ENCODE peak calls at places on chromosomes 3 and 15, in ten cellular contexts. Y is body of pancreas, Q is heart left ventricle, I is colonic mucosa, L is GM12878, S is left lung, H is MM.1S, X is tibial artery, W is upper lobe of right lung, B is HCT116. F is an unnamed sample. For H3K4me1 and H3K36me3, the result is how much of the 10 kb centered on the place peaks cover.

GRCh38 chr15:25684521-25685215 is 178.5 kb downstream of the ATP10A start:
- DNase-seq in Y (peak), Q (peak), I (no peak), L (no peak), S (peak), H (no peak), X (peak), W (no peak), B (no peak), F (no peak)

GRCh38 chr3:113514265-113514769 is 639 bp downstream of the SPICE1 start:
- DNase-seq in Y (no peak), Q (no peak), I (no peak), L (no peak), S (no peak), H (no peak), X (no peak), W (no peak), B (no peak), F (no peak)

GRCh38 chr3:121595765-121596406 is 2.7 kb downstream of the FBXO40 start:
- DNase-seq in Y (no peak), Q (peak), I (no peak), L (no peak), S (no peak), H (no peak), X (no peak), W (no peak), B (no peak), F (no peak)

GRCh38 chr3:152538518-152538917 is 269.8 kb downstream of the MBNL1 start:
- DNase-seq in Y (no peak), Q (no peak), I (no peak), L (no peak), S (no peak), H (no peak), X (no peak), W (no peak), B (no peak), F (no peak)

GRCh38 chr3:178436773-178437172 is 99.5 kb upstream of the KCNMB2 start:
- DNase-seq in Y (peak), Q (no peak), I (no peak), L (no peak), S (no peak), H (peak), X (no peak), W (no peak), B (peak), F (no peak)

GRCh38 chr15:77016321-77016695 is 21.4 kb downstream of the PSTPIP1 start:
- DNase-seq in Y (no peak), Q (peak), I (no peak), L (no peak), S (no peak), H (no peak), X (peak), W (no peak), B (no peak), F (no peak)

GRCh38 chr3:50604628-50605588 is 6.7 kb downstream of the CISH start:
- DNase-seq in Y (peak), Q (peak), I (no peak), L (no peak), S (no peak), H (no peak), X (no peak), W (no peak), B (no peak), F (no peak)

GRCh38 chr15:75661041-75661778 is 13.5 kb downstream of the SNX33 start:
- DNase-seq in Y (peak), Q (peak), I (peak), L (no peak), S (peak), H (no peak), X (peak), W (peak), B (no peak), F (no peak)

GRCh38 chr3:55009372-55009771 is 81.5 kb upstream of the LRTM1 start:
- DNase-seq in Y (no peak), Q (no peak), I (no peak), L (no peak), S (no peak), H (no peak), X (no peak), W (no peak), B (no peak), F (no peak)

GRCh38 chr3:126134219-126134975 is 46.0 kb downstream of the ALDH1L1 start:
- DNase-seq in Y (peak), Q (peak), I (peak), L (no peak), S (peak), H (peak), X (peak), W (peak), B (peak), F (peak)

GRCh38 chr15:31349233-31350141 is 22.9 kb downstream of the KLF13 start:
- DNase-seq in Y (no peak), Q (no peak), I (no peak), L (no peak), S (peak), H (peak), X (no peak), W (no peak), B (no peak), F (no peak)

GRCh38 chr3:66592061-66592875 is 91.4 kb upstream of the LRIG1 start:
- DNase-seq in Y (no peak), Q (no peak), I (no peak), L (no peak), S (no peak), H (no peak), X (no peak), W (no peak), B (no peak), F (no peak)

GRCh38 chr3:46966811-46967210 is 9.7 kb downstream of the CCDC12 start:
- DNase-seq in Y (no peak), Q (no peak), I (no peak), L (no peak), S (no peak), H (no peak), X (no peak), W (no peak), B (no peak), F (no peak)

GRCh38 chr15:40439461-40440299 is 1.1 kb upstream of the BAHD1 start:
- DNase-seq in Y (peak), Q (peak), I (peak), L (no peak), S (peak), H (peak), X (peak), W (peak), B (no peak), F (peak)

GRCh38 chr15:74304459-74304858 is 63.0 kb downstream of the CYP11A1 start:
- DNase-seq in Y (no peak), Q (no peak), I (no peak), L (no peak), S (no peak), H (no peak), X (no peak), W (no peak), B (no peak), F (peak)

DNA sequence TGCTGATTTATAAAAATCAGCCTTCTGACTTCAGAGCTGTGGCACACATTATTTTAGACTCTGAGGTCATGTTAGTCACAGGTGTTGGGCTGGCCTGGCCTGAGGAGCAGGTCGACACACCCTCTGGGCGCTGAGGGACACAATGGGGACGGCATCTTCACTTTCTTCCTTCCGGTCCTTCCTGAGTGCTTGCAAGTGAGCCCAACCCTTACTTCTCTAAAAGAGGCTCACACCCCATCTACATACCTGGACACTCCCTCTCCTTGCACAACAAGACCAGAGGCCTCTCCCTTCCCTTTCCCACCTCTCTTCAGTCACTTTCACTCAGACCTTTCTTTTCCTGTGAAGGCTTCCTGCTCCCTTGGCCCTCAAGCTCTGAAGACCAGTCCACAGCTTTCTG is 85.4 kb downstream of the XXYLT1 start:
- DNase-seq in Y (no peak), Q (no peak), I (no peak), L (no peak), S (peak), H (peak), X (peak), W (no peak), B (no peak), F (no peak)
- H3K4me1 ChIP-seq in Y (under half), Q (under half), I (under half), L (under half), S (under half), H (under half), X (under half), W (under half), B (under half), F (under half)

DNA sequence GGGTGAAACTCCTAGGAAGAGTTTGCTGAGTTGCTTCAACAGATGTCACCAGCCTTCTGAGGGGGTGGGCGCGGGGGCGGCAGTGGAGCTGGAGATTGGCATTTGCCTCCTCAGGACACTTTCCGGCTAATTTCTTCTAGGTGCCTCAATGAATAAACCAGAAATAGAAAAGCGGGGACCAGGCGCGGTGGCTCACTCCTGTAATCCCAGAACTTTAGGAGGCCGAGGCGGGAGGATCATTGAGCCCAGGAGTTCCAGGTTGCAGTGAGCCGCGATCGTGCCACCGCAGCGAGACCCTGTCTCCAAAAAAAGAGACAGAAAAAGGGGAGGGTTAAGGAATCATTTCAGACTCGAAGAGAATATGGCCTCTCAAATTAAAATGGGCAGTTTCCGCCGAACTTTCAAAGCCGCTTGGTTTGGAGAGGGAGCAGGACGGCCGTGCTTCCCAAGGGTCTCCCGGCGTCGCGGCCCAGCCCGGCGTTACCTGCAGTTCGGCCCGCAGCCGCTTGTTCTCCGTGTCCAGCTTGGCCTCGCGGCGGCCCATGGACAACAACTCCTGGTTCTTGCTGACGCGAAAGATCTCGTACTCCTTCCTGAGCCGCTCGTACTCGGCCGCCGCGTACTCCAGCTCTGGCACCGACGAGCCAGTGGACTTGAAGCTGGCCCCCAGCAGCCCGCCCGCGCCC is 587 bp downstream of the NPHP3 start:
- DNase-seq in Y (peak), Q (peak), I (peak), L (no peak), S (peak), H (peak), X (peak), W (peak), B (no peak), F (peak)
- TF ChIP-seq CTCF in Y (peak), Q (no peak), I (peak), L (no peak), S (no peak), H (no peak), X (peak), W (peak), B (no peak), F (peak)

GRCh38 chr3:10081871-10082270 is 26.2 kb downstream of the FANCD2OS start:
- DNase-seq in Y (no peak), Q (no peak), I (no peak), L (no peak), S (no peak), H (no peak), X (no peak), W (no peak), B (no peak), F (no peak)
- H3K36me3 ChIP-seq in Y (under half), Q (under half), I (under half), L (under half), S (under half), H (under half), X (under half), W (under half), B (under half), F (under half)

GRCh38 chr15:78907577-78907976 is 34.9 kb downstream of the MORF4L1 start:
- DNase-seq in Y (no peak), Q (no peak), I (no peak), L (no peak), S (no peak), H (no peak), X (no peak), W (no peak), B (no peak), F (no peak)

GRCh38 chr15:78909791-78910228 is 35.0 kb downstream of the CTSH start:
- DNase-seq in Y (peak), Q (no peak), I (peak), L (peak), S (no peak), H (peak), X (no peak), W (no peak), B (peak), F (peak)

GRCh38 chr15:78906310-78906608 is 33.6 kb downstream of the MORF4L1 start:
- DNase-seq in Y (peak), Q (peak), I (no peak), L (no peak), S (no peak), H (no peak), X (peak), W (no peak), B (no peak), F (no peak)

GRCh38 chr15:78910836-78911235 is 34.0 kb downstream of the CTSH start:
- DNase-seq in Y (no peak), Q (no peak), I (no peak), L (no peak), S (no peak), H (no peak), X (no peak), W (no peak), B (no peak), F (no peak)

DNA sequence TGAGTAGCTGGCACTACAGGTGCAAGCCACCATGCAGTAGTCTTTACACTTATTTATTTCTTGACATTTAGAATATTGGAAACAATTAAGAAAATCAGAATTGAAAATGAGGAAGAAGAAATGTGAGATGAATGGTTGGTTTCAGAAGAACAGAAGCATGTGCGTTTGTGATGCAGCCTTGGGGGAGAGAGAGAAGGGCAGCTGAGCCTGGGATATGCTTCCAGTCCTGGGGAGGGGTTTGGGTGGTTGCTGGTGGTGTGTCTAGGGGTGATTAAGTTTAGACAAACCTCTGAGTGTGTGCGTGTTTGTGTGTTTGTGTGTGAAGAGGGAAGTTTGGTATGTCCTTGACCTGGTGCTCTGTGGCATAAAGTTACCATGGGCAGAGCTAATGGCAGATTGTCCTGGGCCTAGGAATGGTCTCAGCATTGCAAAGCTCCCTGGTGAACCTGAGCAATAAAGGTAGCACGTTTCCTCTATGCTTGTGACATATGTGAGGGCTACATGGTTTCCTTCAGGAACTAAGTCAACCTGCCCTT is 35.6 kb downstream of the CTSH start:
- DNase-seq in Y (no peak), Q (no peak), I (no peak), L (no peak), S (no peak), H (no peak), X (no peak), W (no peak), B (no peak), F (no peak)
- H3K4me1 ChIP-seq in Y (under half), Q (under half), I (under half), L (under half), S (under half), H (under half), X (under half), W (under half), B (under half), F (under half)

GRCh38 chr15:48643236-48643635 is 2.3 kb downstream of the FBN1 start:
- DNase-seq in Y (no peak), Q (no peak), I (no peak), L (no peak), S (no peak), H (no peak), X (no peak), W (no peak), B (no peak), F (no peak)

GRCh38 chr15:48643776-48644497 is 1.6 kb downstream of the FBN1 start:
- DNase-seq in Y (no peak), Q (no peak), I (no peak), L (no peak), S (no peak), H (no peak), X (no peak), W (no peak), B (no peak), F (no peak)

GRCh38 chr15:48638966-48639365 is 6.5 kb downstream of the FBN1 start:
- DNase-seq in Y (no peak), Q (no peak), I (no peak), L (no peak), S (no peak), H (no peak), X (no peak), W (no peak), B (no peak), F (no peak)

GRCh38 chr15:48642795-48643194 is 2.7 kb downstream of the FBN1 start:
- DNase-seq in Y (no peak), Q (no peak), I (no peak), L (no peak), S (no peak), H (no peak), X (no peak), W (no peak), B (no peak), F (no peak)

DNA sequence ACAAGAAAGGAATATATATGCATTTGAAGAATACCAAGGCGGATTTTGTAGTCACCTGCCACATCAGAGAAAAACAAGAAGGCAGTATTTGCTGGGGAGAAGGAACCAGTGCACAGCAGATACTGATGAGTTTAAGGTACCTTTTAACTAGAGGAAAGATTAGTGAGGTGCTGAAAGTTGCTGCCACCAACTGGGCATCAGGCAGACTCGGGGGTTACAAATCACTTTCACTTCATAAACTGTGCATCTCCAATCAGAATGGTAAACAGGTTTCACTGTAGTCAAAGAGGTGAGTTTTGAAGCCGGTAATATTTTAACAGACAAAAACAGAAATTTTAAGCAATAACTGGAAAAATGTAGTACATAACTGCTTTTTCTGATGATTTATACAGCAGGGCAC is 4.1 kb downstream of the FBN1 start:
- DNase-seq in Y (no peak), Q (no peak), I (no peak), L (peak), S (no peak), H (peak), X (no peak), W (no peak), B (no peak), F (no peak)
- TF ChIP-seq CTCF in Y (no peak), Q (peak), I (no peak), L (peak), S (no peak), H (peak), X (no peak), W (no peak), B (no peak), F (peak)

GRCh38 chr3:168024537-168024941 is 71.2 kb downstream of the GOLIM4 start:
- DNase-seq in Y (peak), Q (peak), I (no peak), L (peak), S (no peak), H (peak), X (no peak), W (no peak), B (peak), F (no peak)

GRCh38 chr3:168025076-168025475 is 70.6 kb downstream of the GOLIM4 start:
- DNase-seq in Y (no peak), Q (no peak), I (no peak), L (no peak), S (no peak), H (no peak), X (no peak), W (no peak), B (no peak), F (no peak)

GRCh38 chr3:168026764-168027163 is 69.0 kb downstream of the GOLIM4 start:
- DNase-seq in Y (no peak), Q (no peak), I (no peak), L (no peak), S (no peak), H (no peak), X (no peak), W (no peak), B (no peak), F (no peak)

DNA sequence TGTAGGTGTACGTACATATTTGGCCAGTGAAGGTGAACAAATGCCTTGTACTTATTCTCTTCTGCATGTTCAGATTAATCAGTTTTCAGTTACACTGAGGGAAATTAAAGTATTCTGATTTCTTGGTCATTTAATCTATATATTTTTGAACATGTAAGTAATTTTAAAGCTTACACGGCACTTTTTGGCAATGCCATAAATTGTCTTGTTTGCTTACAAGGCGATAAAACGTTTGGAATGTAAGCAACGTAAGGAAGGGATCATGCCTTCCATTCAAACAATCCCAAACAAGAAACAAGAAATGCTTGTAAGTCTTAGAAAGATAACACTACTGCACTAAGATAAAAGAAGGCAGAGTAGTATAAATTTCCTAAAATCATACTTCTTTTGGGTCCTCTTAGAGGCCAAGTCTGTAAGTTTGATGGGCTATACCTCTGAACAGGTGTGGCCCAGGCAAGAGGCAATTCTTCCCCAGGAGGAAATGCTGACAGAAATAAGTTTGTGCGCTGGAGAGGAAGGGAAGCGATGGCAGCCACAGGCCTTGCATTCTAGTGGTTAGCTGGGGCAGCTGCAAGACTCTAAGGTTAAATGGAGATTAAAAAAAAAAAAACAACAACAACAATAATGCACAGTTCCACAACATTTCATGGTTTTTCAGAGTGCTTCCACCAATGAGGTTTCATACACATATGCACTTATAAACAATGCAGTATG is 73.8 kb downstream of the GOLIM4 start:
- DNase-seq in Y (no peak), Q (no peak), I (no peak), L (no peak), S (no peak), H (peak), X (no peak), W (no peak), B (no peak), F (no peak)
- H3K36me3 ChIP-seq in Y (under half), Q (half or more), I (under half), L (under half), S (half or more), H (under half), X (half or more), W (half or more), B (under half), F (half or more)

F was measured in BE2C.